ENCODE peak calls at places on chromosome 12, in nine cellular contexts. One of them, this sample, is unnamed.

GRCh38 chr12:120813588-120814153 is 88.0 kb downstream of the ACADS start:
- DNase-seq in IMR-90: no peak
- DNase-seq in stomach: no peak
- DNase-seq in HCT116: no peak
- DNase-seq in heart left ventricle: no peak
- DNase-seq in thyroid gland: no peak
- DNase-seq in A549: no peak
- DNase-seq in uterus: no peak
- DNase-seq in adrenal gland: no peak
- DNase-seq in this sample: no peak

GRCh38 chr12:109582636-109583035 is 9.0 kb downstream of the MVK start:
- DNase-seq in IMR-90: no peak
- DNase-seq in stomach: no peak
- DNase-seq in HCT116: no peak
- DNase-seq in heart left ventricle: peak; percentile 44
- DNase-seq in thyroid gland: peak; percentile 99
- DNase-seq in A549: no peak
- DNase-seq in uterus: no peak
- DNase-seq in adrenal gland: no peak
- DNase-seq in this sample: no peak

GRCh38 chr12:61667676-61668075 is 592.5 kb upstream of the USP15 start:
- DNase-seq in IMR-90: no peak
- DNase-seq in stomach: no peak
- DNase-seq in HCT116: no peak
- DNase-seq in heart left ventricle: no peak
- DNase-seq in thyroid gland: no peak
- DNase-seq in A549: no peak
- DNase-seq in uterus: no peak
- DNase-seq in adrenal gland: no peak
- DNase-seq in this sample: no peak

GRCh38 chr12:116291218-116291617 is 13.7 kb upstream of the MED13L start:
- DNase-seq in IMR-90: no peak
- DNase-seq in stomach: no peak
- DNase-seq in HCT116: no peak
- DNase-seq in heart left ventricle: no peak
- DNase-seq in thyroid gland: no peak
- DNase-seq in A549: no peak
- DNase-seq in uterus: no peak
- DNase-seq in adrenal gland: no peak
- DNase-seq in this sample: no peak

GRCh38 chr12:100904270-100904669 is 109.7 kb downstream of the ANO4 start:
- DNase-seq in IMR-90: peak; percentile 51
- DNase-seq in stomach: no peak
- DNase-seq in HCT116: no peak
- DNase-seq in heart left ventricle: no peak
- DNase-seq in thyroid gland: no peak
- DNase-seq in A549: no peak
- DNase-seq in uterus: no peak
- DNase-seq in adrenal gland: no peak
- DNase-seq in this sample: no peak

GRCh38 chr12:31874961-31875608 is 84.1 kb upstream of the RESF1 start:
- DNase-seq in IMR-90: peak; percentile 83
- DNase-seq in stomach: peak; percentile 55
- DNase-seq in HCT116: no peak
- DNase-seq in heart left ventricle: peak; percentile 82
- DNase-seq in thyroid gland: peak; percentile 10
- DNase-seq in A549: peak; percentile 40
- DNase-seq in uterus: peak; percentile 55
- DNase-seq in adrenal gland: peak; percentile 58
- DNase-seq in this sample: peak; percentile 47

GRCh38 chr12:94595152-94595551 is 55.2 kb downstream of the TMCC3 start:
- DNase-seq in IMR-90: no peak
- DNase-seq in stomach: no peak
- DNase-seq in HCT116: no peak
- DNase-seq in heart left ventricle: no peak
- DNase-seq in thyroid gland: no peak
- DNase-seq in A549: no peak
- DNase-seq in uterus: no peak
- DNase-seq in adrenal gland: no peak
- DNase-seq in this sample: no peak

GRCh38 chr12:79933580-79934264 is 1.2 kb downstream of the PPP1R12A start:
- DNase-seq in IMR-90: peak; percentile 6
- DNase-seq in stomach: no peak
- DNase-seq in HCT116: no peak
- DNase-seq in heart left ventricle: no peak
- DNase-seq in thyroid gland: peak; percentile 41
- DNase-seq in A549: no peak
- DNase-seq in uterus: no peak
- DNase-seq in adrenal gland: no peak
- DNase-seq in this sample: no peak

GRCh38 chr12:131442337-131442918 is 268.5 kb upstream of the SFSWAP start:
- DNase-seq in IMR-90: no peak
- DNase-seq in stomach: peak; percentile 11
- DNase-seq in HCT116: no peak
- DNase-seq in heart left ventricle: no peak
- DNase-seq in thyroid gland: no peak
- DNase-seq in A549: no peak
- DNase-seq in uterus: no peak
- DNase-seq in adrenal gland: no peak
- DNase-seq in this sample: no peak

GRCh38 chr12:20596036-20596435 is 99.1 kb upstream of the SLCO1C1 start:
- DNase-seq in IMR-90: no peak
- DNase-seq in stomach: no peak
- DNase-seq in HCT116: no peak
- DNase-seq in heart left ventricle: no peak
- DNase-seq in thyroid gland: no peak
- DNase-seq in A549: no peak
- DNase-seq in uterus: no peak
- DNase-seq in adrenal gland: no peak
- DNase-seq in this sample: no peak

GRCh38 chr12:49364989-49365388 is 2.3 kb upstream of the SPATS2 start:
- DNase-seq in IMR-90: peak; percentile 90
- DNase-seq in stomach: no peak
- DNase-seq in HCT116: no peak
- DNase-seq in heart left ventricle: no peak
- DNase-seq in thyroid gland: no peak
- DNase-seq in A549: no peak
- DNase-seq in uterus: no peak
- DNase-seq in adrenal gland: peak; percentile 31
- DNase-seq in this sample: no peak

GRCh38 chr12:1474567-1475153 is 119.7 kb downstream of the FBXL14 start:
- DNase-seq in IMR-90: peak; percentile 97
- DNase-seq in stomach: no peak
- DNase-seq in HCT116: peak; percentile 43
- DNase-seq in heart left ventricle: no peak
- DNase-seq in thyroid gland: no peak
- DNase-seq in A549: no peak
- DNase-seq in uterus: no peak
- DNase-seq in adrenal gland: no peak
- DNase-seq in this sample: peak; percentile 26

GRCh38 chr12:122350444-122350843 is 72.0 kb downstream of the CLIP1 start:
- DNase-seq in IMR-90: peak; percentile 75
- DNase-seq in stomach: no peak
- DNase-seq in HCT116: no peak
- DNase-seq in heart left ventricle: peak; percentile 78
- DNase-seq in thyroid gland: peak; percentile 80
- DNase-seq in A549: no peak
- DNase-seq in uterus: no peak
- DNase-seq in adrenal gland: peak; percentile 53
- DNase-seq in this sample: no peak

GRCh38 chr12:55818140-55818728 is 393 bp downstream of the ORMDL2 start:
- DNase-seq in IMR-90: no peak
- DNase-seq in stomach: no peak
- DNase-seq in HCT116: no peak
- DNase-seq in heart left ventricle: no peak
- DNase-seq in thyroid gland: no peak
- DNase-seq in A549: no peak
- DNase-seq in uterus: no peak
- DNase-seq in adrenal gland: no peak
- DNase-seq in this sample: peak; percentile 40

GRCh38 chr12:53182836-53183235 is 2.1 kb upstream of the CSAD start:
- DNase-seq in IMR-90: no peak
- DNase-seq in stomach: no peak
- DNase-seq in HCT116: no peak
- DNase-seq in heart left ventricle: no peak
- DNase-seq in thyroid gland: no peak
- DNase-seq in A549: no peak
- DNase-seq in uterus: no peak
- DNase-seq in adrenal gland: no peak
- DNase-seq in this sample: no peak

GRCh38 chr12:98440165-98440581 is 75.2 kb upstream of the TMPO start:
- DNase-seq in IMR-90: peak; percentile 95
- DNase-seq in stomach: peak; percentile 35
- DNase-seq in HCT116: no peak
- DNase-seq in heart left ventricle: no peak
- DNase-seq in thyroid gland: no peak
- DNase-seq in A549: no peak
- DNase-seq in uterus: peak; percentile 80
- DNase-seq in adrenal gland: peak; percentile 84
- DNase-seq in this sample: no peak

GRCh38 chr12:68743416-68743815 is 2.6 kb upstream of the SLC35E3 start:
- DNase-seq in IMR-90: no peak
- DNase-seq in stomach: no peak
- DNase-seq in HCT116: no peak
- DNase-seq in heart left ventricle: no peak
- DNase-seq in thyroid gland: no peak
- DNase-seq in A549: no peak
- DNase-seq in uterus: no peak
- DNase-seq in adrenal gland: no peak
- DNase-seq in this sample: no peak

GRCh38 chr12:68745376-68745903 is 536 bp upstream of the SLC35E3 start:
- DNase-seq in IMR-90: no peak
- DNase-seq in stomach: no peak
- DNase-seq in HCT116: no peak
- DNase-seq in heart left ventricle: no peak
- DNase-seq in thyroid gland: no peak
- DNase-seq in A549: peak; percentile 10
- DNase-seq in uterus: no peak
- DNase-seq in adrenal gland: no peak
- DNase-seq in this sample: no peak

GRCh38 chr12:68746572-68747180 is 700 bp downstream of the SLC35E3 start:
- DNase-seq in IMR-90: peak; percentile 68
- DNase-seq in stomach: peak; percentile 39
- DNase-seq in HCT116: no peak
- DNase-seq in heart left ventricle: peak; percentile 69
- DNase-seq in thyroid gland: peak; percentile 65
- DNase-seq in A549: peak; percentile 42
- DNase-seq in uterus: peak; percentile 46
- DNase-seq in adrenal gland: peak; percentile 78
- DNase-seq in this sample: peak; percentile 53

GRCh38 chr12:68749443-68749842 is 3.5 kb downstream of the SLC35E3 start:
- DNase-seq in IMR-90: no peak
- DNase-seq in stomach: no peak
- DNase-seq in HCT116: no peak
- DNase-seq in heart left ventricle: no peak
- DNase-seq in thyroid gland: no peak
- DNase-seq in A549: no peak
- DNase-seq in uterus: no peak
- DNase-seq in adrenal gland: no peak
- DNase-seq in this sample: no peak

GRCh38 chr12:68745904-68746571 is at the start of gene SLC35E3:
- DNase-seq in IMR-90: peak; percentile 75
- DNase-seq in stomach: peak; percentile 92
- DNase-seq in HCT116: peak; percentile 68
- DNase-seq in heart left ventricle: peak; percentile 97
- DNase-seq in thyroid gland: peak; percentile 93
- DNase-seq in A549: peak; percentile 95
- DNase-seq in uterus: peak; percentile 87
- DNase-seq in adrenal gland: peak; percentile 94
- DNase-seq in this sample: peak; percentile 93
- TF ChIP-seq POLR2A in IMR-90: peak; percentile 42
- TF ChIP-seq POLR2A in stomach: no peak
- TF ChIP-seq POLR2A in HCT116: peak; percentile 65
- TF ChIP-seq POLR2A in heart left ventricle: no peak
- TF ChIP-seq POLR2A in thyroid gland: no peak
- TF ChIP-seq POLR2A in A549: peak; percentile 85
- TF ChIP-seq POLR2A in uterus: peak; percentile 58
- TF ChIP-seq POLR2A in adrenal gland: no peak
- TF ChIP-seq POLR2A in this sample: peak; percentile 79

GRCh38 chr12:132806857-132807256 is 21.8 kb downstream of the GOLGA3 start:
- DNase-seq in IMR-90: no peak
- DNase-seq in stomach: no peak
- DNase-seq in HCT116: no peak
- DNase-seq in heart left ventricle: no peak
- DNase-seq in thyroid gland: no peak
- DNase-seq in A549: no peak
- DNase-seq in uterus: no peak
- DNase-seq in adrenal gland: no peak
- DNase-seq in this sample: no peak
- TF ChIP-seq POLR2A in IMR-90: no peak
- TF ChIP-seq POLR2A in stomach: no peak
- TF ChIP-seq POLR2A in HCT116: no peak
- TF ChIP-seq POLR2A in heart left ventricle: no peak
- TF ChIP-seq POLR2A in thyroid gland: no peak
- TF ChIP-seq POLR2A in A549: no peak
- TF ChIP-seq POLR2A in uterus: no peak
- TF ChIP-seq POLR2A in adrenal gland: no peak
- TF ChIP-seq POLR2A in this sample: no peak

GRCh38 chr12:50562485-50563433 is 58.0 kb downstream of the DIP2B start:
- DNase-seq in IMR-90: no peak
- DNase-seq in stomach: no peak
- DNase-seq in HCT116: no peak
- DNase-seq in heart left ventricle: no peak
- DNase-seq in thyroid gland: no peak
- DNase-seq in A549: no peak
- DNase-seq in uterus: no peak
- DNase-seq in adrenal gland: no peak
- DNase-seq in this sample: no peak
- TF ChIP-seq POLR2A in IMR-90: no peak
- TF ChIP-seq POLR2A in stomach: no peak
- TF ChIP-seq POLR2A in HCT116: no peak
- TF ChIP-seq POLR2A in heart left ventricle: no peak
- TF ChIP-seq POLR2A in thyroid gland: no peak
- TF ChIP-seq POLR2A in A549: no peak
- TF ChIP-seq POLR2A in uterus: no peak
- TF ChIP-seq POLR2A in adrenal gland: no peak
- TF ChIP-seq POLR2A in this sample: no peak

DNA sequence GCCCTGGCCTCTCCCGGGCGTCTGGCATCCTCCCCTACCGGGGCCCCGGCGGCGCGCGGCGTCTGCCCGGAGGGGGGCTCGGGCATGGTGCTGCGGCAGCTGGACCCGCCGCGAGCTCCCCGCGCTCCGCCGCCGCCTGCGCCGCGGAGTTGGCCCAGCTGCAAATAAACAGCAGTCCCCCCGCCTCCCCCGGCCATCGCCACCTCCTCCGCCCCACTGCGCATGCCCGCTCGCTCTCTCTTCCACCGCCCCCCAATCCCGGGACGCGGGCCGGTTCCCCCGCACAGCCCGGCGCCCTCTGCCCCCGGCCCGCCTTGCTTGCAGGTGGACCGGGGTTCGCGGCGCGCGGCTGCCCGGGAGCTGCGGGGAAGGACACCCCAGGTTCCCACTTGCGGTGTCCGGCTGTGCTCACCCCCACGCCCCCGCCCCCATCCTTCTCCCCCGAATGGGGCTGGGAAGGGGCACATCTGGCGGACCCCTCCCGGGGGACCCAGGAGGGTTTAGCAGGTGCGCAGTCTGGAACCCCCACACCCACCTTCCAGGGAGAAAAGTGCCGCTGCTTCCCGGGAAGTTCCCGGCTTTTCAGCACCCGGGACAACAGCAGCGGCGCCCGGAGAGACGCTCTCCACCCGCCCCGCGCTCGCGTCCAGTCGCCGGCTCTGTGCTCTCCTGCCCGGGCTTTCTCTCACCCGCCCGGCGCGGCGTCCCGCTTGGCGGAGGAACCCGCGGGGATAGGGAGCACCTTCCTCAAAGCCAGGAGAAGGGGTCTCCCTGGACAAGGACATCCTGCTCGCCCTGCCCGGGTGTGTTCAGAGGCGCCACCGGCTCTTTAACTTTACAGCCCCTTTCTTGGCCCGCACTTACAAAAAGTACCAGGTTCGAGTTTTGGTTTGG is at the start of gene TMTC1:
- DNase-seq in IMR-90: peak; percentile 50
- DNase-seq in stomach: peak; percentile 51
- DNase-seq in HCT116: no peak
- DNase-seq in heart left ventricle: peak; percentile 91
- DNase-seq in thyroid gland: peak; percentile 59
- DNase-seq in A549: peak; percentile 27
- DNase-seq in uterus: peak; percentile 75
- DNase-seq in adrenal gland: peak; percentile 70
- DNase-seq in this sample: peak; percentile 50
- TF ChIP-seq POLR2A in IMR-90: no peak
- TF ChIP-seq POLR2A in stomach: no peak
- TF ChIP-seq POLR2A in HCT116: no peak
- TF ChIP-seq POLR2A in heart left ventricle: no peak
- TF ChIP-seq POLR2A in thyroid gland: no peak
- TF ChIP-seq POLR2A in A549: no peak
- TF ChIP-seq POLR2A in uterus: peak; percentile 82
- TF ChIP-seq POLR2A in adrenal gland: no peak
- TF ChIP-seq POLR2A in this sample: peak; percentile 42

This sample was measured in H54.